ENCODE peak calls at places on chromosomes 12 and 14, in four cellular contexts. One of them, this sample, is unnamed.

GRCh38 chr12:93737457-93738198 is 60.5 kb downstream of the CRADD start:
- DNase-seq in amniotic stem cell: no peak
- DNase-seq in NCI-H2029: no peak
- DNase-seq in pancreas: no peak
- DNase-seq in this sample: no peak

GRCh38 chr12:19683178-19683927 is 244.1 kb downstream of the AEBP2 start:
- DNase-seq in amniotic stem cell: peak
- DNase-seq in NCI-H2029: no peak
- DNase-seq in pancreas: no peak
- DNase-seq in this sample: no peak

GRCh38 chr14:85217412-85217811 is 312.5 kb upstream of the FLRT2 start:
- DNase-seq in pancreas: no peak
- DNase-seq in NCI-H2029: no peak
- DNase-seq in amniotic stem cell: no peak
- DNase-seq in this sample: no peak

GRCh38 chr14:64787619-64788018 is 83.4 kb downstream of the PLEKHG3 start:
- DNase-seq in NCI-H2029: no peak
- DNase-seq in pancreas: no peak
- DNase-seq in amniotic stem cell: no peak
- DNase-seq in this sample: no peak

GRCh38 chr12:100146252-100146651 is 3.6 kb upstream of the BLTP3B start:
- DNase-seq in pancreas: no peak
- DNase-seq in amniotic stem cell: no peak
- DNase-seq in NCI-H2029: no peak
- DNase-seq in this sample: no peak

GRCh38 chr12:7017870-7018349 is 366 bp downstream of the LPCAT3 start:
- DNase-seq in NCI-H2029: no peak
- DNase-seq in pancreas: no peak
- DNase-seq in amniotic stem cell: no peak
- DNase-seq in this sample: no peak

GRCh38 chr14:92846162-92846897 is 52.2 kb downstream of the GOLGA5 start:
- DNase-seq in amniotic stem cell: peak
- DNase-seq in pancreas: no peak
- DNase-seq in NCI-H2029: no peak
- DNase-seq in this sample: no peak

GRCh38 chr14:103198429-103199140 is 75.3 kb downstream of the TNFAIP2 start:
- DNase-seq in amniotic stem cell: no peak
- DNase-seq in NCI-H2029: no peak
- DNase-seq in pancreas: no peak
- DNase-seq in this sample: no peak

GRCh38 chr12:62519043-62519442 is 52.4 kb downstream of the MON2 start:
- DNase-seq in pancreas: no peak
- DNase-seq in NCI-H2029: no peak
- DNase-seq in amniotic stem cell: no peak
- DNase-seq in this sample: no peak

GRCh38 chr12:2270846-2271245 is 218.1 kb downstream of the CACNA1C start:
- DNase-seq in pancreas: no peak
- DNase-seq in amniotic stem cell: no peak
- DNase-seq in NCI-H2029: no peak
- DNase-seq in this sample: no peak

GRCh38 chr14:74638066-74638465 is 26.0 kb upstream of the LTBP2 start:
- DNase-seq in NCI-H2029: no peak
- DNase-seq in pancreas: no peak
- DNase-seq in amniotic stem cell: no peak
- DNase-seq in this sample: no peak

GRCh38 chr12:119115296-119115905 is 63.3 kb upstream of the HSPB8 start:
- DNase-seq in NCI-H2029: peak
- DNase-seq in amniotic stem cell: no peak
- DNase-seq in pancreas: no peak
- DNase-seq in this sample: peak

GRCh38 chr14:63992858-63993257 is 140.1 kb downstream of the SYNE2 start:
- DNase-seq in NCI-H2029: no peak
- DNase-seq in pancreas: no peak
- DNase-seq in amniotic stem cell: no peak
- DNase-seq in this sample: no peak

GRCh38 chr12:15629108-15629507 is 160.1 kb downstream of the EPS8 start:
- DNase-seq in amniotic stem cell: no peak
- DNase-seq in pancreas: peak
- DNase-seq in NCI-H2029: no peak
- DNase-seq in this sample: no peak

GRCh38 chr12:3724096-3724805 is 28.7 kb downstream of the CRACR2A start:
- DNase-seq in NCI-H2029: no peak
- DNase-seq in pancreas: no peak
- DNase-seq in amniotic stem cell: no peak
- DNase-seq in this sample: no peak

GRCh38 chr14:75821828-75822521 is 159.8 kb downstream of the TGFB3 start:
- DNase-seq in amniotic stem cell: no peak
- DNase-seq in pancreas: no peak
- DNase-seq in NCI-H2029: no peak
- DNase-seq in this sample: peak